ENCODE peak calls at places on chromosomes 6 and 20, in four cellular contexts. M, F, N and H are unnamed samples.
A peak's percentile ranks its signal among the peaks of the same experiment; 100 is the strongest.

GRCh38 chr6:35007016-35007415 is 118.0 kb downstream of the ANKS1A start:
- DNase-seq in M (no peak), F (no peak), N (no peak), H (no peak)

GRCh38 chr6:2714359-2714895 is 36.3 kb downstream of the MYLK4 start:
- DNase-seq in M (no peak), F (no peak), N (no peak), H (no peak)

GRCh38 chr6:1502041-1502440 is 107.7 kb upstream of the FOXC1 start:
- DNase-seq in M (no peak), F (no peak), N (no peak), H (no peak)

GRCh38 chr20:2873747-2874041 is 413 bp downstream of the PTPRA start:
- DNase-seq in M (peak; percentile 28), F (no peak), N (peak; percentile 56), H (no peak)

GRCh38 chr6:107493158-107494057 is 3.5 kb downstream of the SOBP start:
- DNase-seq in M (no peak), F (no peak), N (no peak), H (no peak)

GRCh38 chr6:89199571-89199970 is 17.6 kb downstream of the GABRR1 start:
- DNase-seq in M (no peak), F (no peak), N (no peak), H (no peak)

GRCh38 chr20:56181593-56181992 is 66.9 kb upstream of the MC3R start:
- DNase-seq in M (no peak), F (no peak), N (no peak), H (no peak)

GRCh38 chr6:131173680-131174079 is 38.4 kb downstream of the AKAP7 start:
- DNase-seq in M (no peak), F (no peak), N (no peak), H (no peak)

GRCh38 chr6:160088069-160088773 is 33.4 kb upstream of the SLC22A1 start:
- DNase-seq in M (peak; percentile 21), F (peak; percentile 13), N (no peak), H (no peak)

GRCh38 chr20:7248392-7248992 is 481.0 kb downstream of the BMP2 start:
- DNase-seq in M (no peak), F (no peak), N (no peak), H (no peak)

GRCh38 chr6:73738367-73739028 is 42.5 kb downstream of the CD109 start:
- DNase-seq in M (no peak), F (no peak), N (no peak), H (no peak)

GRCh38 chr20:41526327-41526726 is 91.8 kb downstream of the CHD6 start:
- DNase-seq in M (no peak), F (no peak), N (no peak), H (no peak)

GRCh38 chr6:79719248-79719975 is 88.3 kb downstream of the SH3BGRL2 start:
- DNase-seq in M (no peak), F (no peak), N (no peak), H (no peak)

GRCh38 chr20:11267131-11267761 is 593.4 kb upstream of the JAG1 start:
- DNase-seq in M (no peak), F (peak; percentile 81), N (no peak), H (no peak)

GRCh38 chr20:11917663-11918062 is at the start of gene BTBD3:
- DNase-seq in M (peak; percentile 38), F (no peak), N (no peak), H (no peak)

GRCh38 chr20:825710-826421 is 7.6 kb upstream of the FAM110A start:
- DNase-seq in M (no peak), F (no peak), N (no peak), H (peak; percentile 14)

GRCh38 chr20:18985551-18985950 is 172.0 kb downstream of the SCP2D1 start:
- DNase-seq in M (no peak), F (no peak), N (no peak), H (no peak)

GRCh38 chr20:48659888-48660287 is 167.9 kb downstream of the PREX1 start:
- DNase-seq in M (peak; percentile 72), F (no peak), N (no peak), H (no peak)

GRCh38 chr20:14963262-14963663 is 625.9 kb upstream of the FLRT3 start:
- DNase-seq in M (no peak), F (no peak), N (no peak), H (no peak)

GRCh38 chr6:162055365-162055764 is 672.2 kb downstream of the PRKN start:
- DNase-seq in M (no peak), F (no peak), N (no peak), H (no peak)

GRCh38 chr20:49385471-49385870 is 97.0 kb downstream of the KCNB1 start:
- DNase-seq in M (no peak), F (peak; percentile 33), N (no peak), H (no peak)

GRCh38 chr6:95658896-95659295 is 81.6 kb downstream of the MANEA start:
- DNase-seq in M (no peak), F (no peak), N (no peak), H (no peak)

GRCh38 chr6:63899550-63899949 is 263.9 kb downstream of the PHF3 start:
- DNase-seq in M (peak; percentile 18), F (no peak), N (no peak), H (no peak)

GRCh38 chr6:138086573-138087196 is 20.5 kb downstream of the PERP start:
- DNase-seq in M (no peak), F (peak; percentile 77), N (no peak), H (no peak)

GRCh38 chr6:44049163-44049988 is 77.9 kb downstream of the MRPL14 start:
- DNase-seq in M (no peak), F (no peak), N (no peak), H (no peak)

GRCh38 chr6:68911811-68912210 is 276.7 kb downstream of the ADGRB3 start:
- DNase-seq in M (no peak), F (no peak), N (no peak), H (no peak)

GRCh38 chr6:137975058-137975940 is 108.2 kb downstream of the TNFAIP3 start:
- DNase-seq in M (no peak), F (no peak), N (peak; percentile 60), H (peak; percentile 71)

GRCh38 chr6:143767433-143767832 is 75.7 kb upstream of the LTV1 start:
- DNase-seq in M (no peak), F (no peak), N (no peak), H (no peak)

GRCh38 chr6:120108061-120108795 is 758.7 kb upstream of the MAN1A1 start:
- DNase-seq in M (no peak), F (no peak), N (no peak), H (no peak)

GRCh38 chr6:95530176-95530799 is 47.0 kb upstream of the MANEA start:
- DNase-seq in M (no peak), F (no peak), N (no peak), H (no peak)

GRCh38 chr20:22805219-22805618 is 220.8 kb upstream of the FOXA2 start:
- DNase-seq in M (no peak), F (no peak), N (no peak), H (no peak)

GRCh38 chr6:158010591-158011477 is 29.2 kb downstream of the SYNJ2 start:
- DNase-seq in M (no peak), F (no peak), N (no peak), H (no peak)

DNA sequence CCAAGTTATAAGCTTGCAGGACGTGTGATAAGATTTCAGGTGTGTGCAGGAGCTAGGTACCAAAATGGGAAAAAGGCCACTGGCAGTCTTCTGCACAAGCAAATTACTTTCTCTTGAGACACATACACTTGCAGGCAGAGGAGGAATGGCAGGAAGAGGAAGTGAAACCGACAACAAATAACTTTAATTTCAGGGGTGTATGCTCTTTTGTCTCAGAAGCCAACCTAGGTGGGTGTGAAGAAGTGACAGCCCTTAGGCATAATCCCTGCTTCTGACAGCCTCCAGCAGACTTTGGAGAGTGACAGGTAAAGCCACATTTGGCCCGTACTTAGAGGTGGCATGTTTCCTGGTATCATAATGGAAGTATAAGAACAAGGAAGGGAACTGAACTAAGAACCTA is 118.8 kb upstream of the TRAF3IP2 start:
- DNase-seq in M (no peak), F (no peak), N (peak; percentile 56), H (peak; percentile 48)
- H3K4me1 ChIP-seq in M (no peaks in the 10 kb centered on the region), F (no peaks in the 10 kb centered on the region), N (peaks cover 37% of the 10 kb centered on the region), H (peaks cover 96% of the 10 kb centered on the region)

GRCh38 chr20:50484271-50484976 is 25.8 kb upstream of the PTPN1 start:
- DNase-seq in M (no peak), F (no peak), N (no peak), H (no peak)
- H3K4me3 ChIP-seq in M (peak overlapping the region; percentile 62), F (no peak overlapping the region), N (peak overlapping the region; percentile 77), H (peak overlapping the region; percentile 68)

GRCh38 chr6:91407706-91408105 is 820.8 kb upstream of the MAP3K7 start:
- DNase-seq in M (no peak), F (no peak), N (no peak), H (no peak)
- H3K4me1 ChIP-seq in M (no peaks in the 10 kb centered on the region), F (no peaks in the 10 kb centered on the region), N (no peaks in the 10 kb centered on the region), H (no peaks in the 10 kb centered on the region)

DNA sequence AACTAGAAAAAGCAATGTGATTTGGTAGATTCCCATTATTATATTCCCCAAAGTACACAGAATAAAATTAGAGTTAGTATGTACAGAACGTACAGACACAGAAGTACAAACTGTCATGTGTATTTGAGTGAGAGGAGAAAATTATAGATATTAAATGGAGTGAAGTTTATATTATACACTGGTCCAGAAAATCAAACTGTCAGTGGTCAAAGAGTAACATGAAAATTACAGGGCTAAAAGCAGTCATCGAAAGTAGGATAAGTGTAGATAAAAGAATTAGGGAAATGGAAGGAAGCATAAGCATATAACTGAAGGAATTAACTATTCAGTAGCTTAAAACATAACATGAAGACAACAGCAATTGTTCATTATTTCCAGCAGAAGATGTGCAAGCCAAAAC is 30.3 kb downstream of the SEL1L2 start:
- DNase-seq in M (no peak), F (no peak), N (no peak), H (no peak)
- H3K4me3 ChIP-seq in M (no peak overlapping the region), F (no peak overlapping the region), N (no peak overlapping the region), H (no peak overlapping the region)

DNA sequence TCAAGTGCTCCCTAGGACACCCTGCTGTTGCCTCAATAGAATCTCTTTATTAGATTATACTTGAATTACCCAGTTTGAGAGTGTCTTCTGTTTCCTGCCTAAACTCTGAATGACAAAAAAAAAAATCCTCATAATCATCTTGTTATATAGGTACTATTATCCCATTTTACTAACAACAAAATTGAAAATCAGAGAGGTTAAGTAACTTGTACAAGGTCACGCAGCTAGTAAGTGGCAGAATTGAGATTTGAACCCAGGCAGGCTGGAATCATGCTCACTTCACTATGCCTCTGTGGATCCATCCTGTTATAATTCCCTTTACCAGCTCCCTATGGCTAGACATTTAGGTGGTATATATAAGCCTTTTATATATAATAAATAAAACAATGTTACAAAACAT is 36.6 kb upstream of the UBR2 start:
- DNase-seq in M (no peak), F (no peak), N (no peak), H (no peak)
- H3K4me1 ChIP-seq in M (no peaks in the 10 kb centered on the region), F (no peaks in the 10 kb centered on the region), N (no peaks in the 10 kb centered on the region), H (no peaks in the 10 kb centered on the region)

DNA sequence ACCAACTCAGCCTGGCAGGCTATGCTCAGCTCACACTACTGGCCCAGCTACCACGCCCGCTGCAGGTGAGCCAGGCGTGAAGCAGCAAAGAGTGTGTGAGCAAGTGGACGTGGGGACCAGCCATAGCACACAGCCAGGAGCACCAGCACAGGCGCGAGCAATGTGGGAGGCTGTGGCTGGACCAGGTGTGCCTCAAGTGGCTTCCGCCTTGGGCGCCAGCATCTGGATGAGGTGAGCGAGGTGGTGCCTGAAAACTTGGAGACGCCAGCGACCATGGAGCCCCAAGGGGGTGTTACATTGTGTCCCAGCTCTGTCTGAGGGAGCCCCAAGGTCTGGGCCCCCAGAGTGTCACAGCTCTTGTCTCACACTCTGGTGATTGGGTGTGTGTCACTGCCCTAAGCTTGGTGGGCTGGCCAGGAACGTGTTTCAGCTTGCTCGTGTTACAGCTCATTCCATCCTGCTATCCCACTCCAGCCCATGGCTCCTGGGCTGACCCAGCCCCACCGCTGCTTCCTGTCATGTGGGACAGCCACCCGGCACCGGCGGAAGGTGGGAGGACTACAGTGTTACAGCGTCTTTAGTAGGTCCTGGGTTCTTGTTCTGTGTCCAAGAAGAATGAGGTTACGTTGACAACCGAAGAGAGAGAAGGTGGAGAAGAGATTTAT is 508.0 kb upstream of the MMS22L start:
- DNase-seq in M (no peak), F (no peak), N (no peak), H (no peak)
- H3K4me3 ChIP-seq in M (no peak overlapping the region), F (no peak overlapping the region), N (no peak overlapping the region), H (no peak overlapping the region)